ENCODE peak calls at places on chromosomes 12 and 14, in four cellular contexts. T is H9, E is left ventricle myocardium inferior, C is ovary. R is an unnamed sample.

GRCh38 chr14:74975059-74975810 is 19.8 kb upstream of the PGF start:
- DNase-seq in C (peak; percentile 85), T (peak; percentile 10), E (peak; percentile 92), R (no peak)

GRCh38 chr12:54509660-54510059 is 12.1 kb downstream of the NCKAP1L start:
- DNase-seq in E (no peak), C (no peak), T (no peak), R (no peak)

GRCh38 chr12:122471324-122472226 is 29.2 kb downstream of the ZCCHC8 start:
- DNase-seq in E (no peak), C (no peak), T (no peak), R (no peak)

GRCh38 chr14:84592770-84593169 is 937.2 kb upstream of the FLRT2 start:
- DNase-seq in C (no peak), T (no peak), E (no peak), R (no peak)

GRCh38 chr12:12890492-12890814 is 909 bp upstream of the GPRC5A start:
- DNase-seq in T (no peak), C (peak; percentile 76), E (no peak), R (peak; percentile 42)

GRCh38 chr14:44771495-44771894 is 190.3 kb downstream of the KLHL28 start:
- DNase-seq in T (no peak), E (no peak), C (no peak), R (no peak)

GRCh38 chr14:54935958-54936357 is 33.3 kb upstream of the GCH1 start:
- DNase-seq in E (no peak), C (no peak), T (no peak), R (no peak)

GRCh38 chr14:64584185-64584584 is 34.4 kb downstream of the PPP1R36 start:
- DNase-seq in C (no peak), E (no peak), T (no peak), R (no peak)

GRCh38 chr12:10574307-10574706 is 39.1 kb downstream of the MAGOHB start:
- DNase-seq in E (no peak), T (no peak), C (no peak), R (no peak)

GRCh38 chr12:118136559-118137003 is 657 bp downstream of the PEBP1 start:
- DNase-seq in C (peak; percentile 69), T (peak; percentile 42), E (peak; percentile 46), R (peak; percentile 55)

GRCh38 chr14:103629503-103630121 is 601 bp downstream of the KLC1 start:
- DNase-seq in C (peak; percentile 73), T (peak; percentile 51), E (peak; percentile 70), R (peak; percentile 51)

GRCh38 chr14:22982477-22983245 is at the start of gene AJUBA:
- DNase-seq in C (peak; percentile 94), T (peak; percentile 88), E (peak; percentile 93), R (peak; percentile 95)

GRCh38 chr12:92927436-92928116 is 1.5 kb downstream of the EEA1 start:
- DNase-seq in C (no peak), T (no peak), E (no peak), R (peak; percentile 9)

GRCh38 chr12:121399391-121400331 is at the start of gene RNF34:
- DNase-seq in E (peak; percentile 99), T (peak; percentile 100), C (peak; percentile 99), R (peak; percentile 99)

GRCh38 chr12:52598966-52599365 is 2.3 kb downstream of the KRT72 start:
- DNase-seq in E (no peak), T (peak; percentile 15), C (no peak), R (no peak)

GRCh38 chr12:22494319-22494718 is 50.0 kb downstream of the C2CD5 start:
- DNase-seq in C (no peak), E (no peak), T (no peak), R (no peak)
- H3K27me3 ChIP-seq in C (no peaks in the 10 kb centered on the region), E (no peaks in the 10 kb centered on the region), T (no peaks in the 10 kb centered on the region), R (no peaks in the 10 kb centered on the region)

DNA sequence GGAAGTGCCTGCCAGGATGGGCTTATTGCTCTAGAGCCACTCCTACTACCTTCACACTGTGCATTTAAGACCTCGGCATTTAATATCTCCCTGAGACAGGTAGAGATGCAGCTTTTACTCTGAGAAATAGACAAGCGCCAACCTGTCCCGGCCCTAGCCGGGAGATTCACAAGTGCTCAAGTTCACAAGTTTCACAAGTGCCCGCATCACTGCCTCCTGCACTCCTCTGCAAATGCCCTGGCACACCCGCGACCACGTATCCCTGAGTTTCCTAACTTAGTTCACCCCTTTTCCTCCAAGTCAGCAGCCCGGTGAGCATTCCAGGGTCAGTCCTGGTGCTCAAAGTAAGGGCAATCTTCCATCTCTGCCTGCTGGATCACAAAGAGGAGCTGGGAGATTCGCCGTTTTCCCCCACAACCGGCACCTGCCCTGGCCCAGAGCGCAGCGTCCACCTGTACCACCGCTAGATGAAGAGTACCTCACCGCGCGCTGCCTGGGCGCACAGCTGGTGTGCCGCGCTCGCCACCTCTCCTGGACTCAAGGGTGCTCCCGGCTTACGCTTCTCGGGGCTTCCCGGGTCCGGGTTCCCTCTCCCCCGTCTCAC is 5.0 kb upstream of the SLC38A4 start:
- DNase-seq in E (no peak), C (no peak), T (peak; percentile 63), R (no peak)
- H3K27me3 ChIP-seq in E (peaks cover 64% of the 10 kb centered on the region), C (no peaks in the 10 kb centered on the region), T (peaks cover 7% of the 10 kb centered on the region), R (no peaks in the 10 kb centered on the region)

GRCh38 chr12:49091836-49092085 is 2.8 kb downstream of the DHH start:
- DNase-seq in E (no peak), T (no peak), C (no peak), R (no peak)
- H3K27me3 ChIP-seq in E (peaks cover 64% of the 10 kb centered on the region), T (peaks cover 69% of the 10 kb centered on the region), C (peaks cover 3% of the 10 kb centered on the region), R (peaks cover 15% of the 10 kb centered on the region)

DNA sequence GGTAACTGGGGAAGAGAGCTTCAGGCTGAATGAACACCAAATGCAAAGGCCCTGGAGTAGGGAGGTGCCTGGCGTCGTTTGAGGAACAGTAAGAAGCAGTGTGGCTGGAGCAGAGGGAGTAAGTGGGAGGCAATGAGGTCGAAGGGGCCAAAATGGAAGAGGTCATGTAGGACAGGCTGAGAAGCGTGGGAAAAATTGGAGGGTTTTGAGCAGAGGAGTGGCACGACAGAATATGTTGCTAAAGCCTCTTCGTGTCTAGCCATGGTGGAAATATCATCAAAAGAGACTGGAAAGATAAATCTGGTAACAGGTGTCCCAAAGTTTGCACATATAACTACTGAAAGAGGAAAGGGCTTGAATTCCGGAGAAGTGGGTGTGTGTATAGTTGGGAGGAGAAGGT is 1.9 kb downstream of the TRIM9 start:
- DNase-seq in E (no peak), T (no peak), C (no peak), R (no peak)
- H3K27me3 ChIP-seq in E (peaks cover 72% of the 10 kb centered on the region), T (peaks cover 18% of the 10 kb centered on the region), C (no peaks in the 10 kb centered on the region), R (peaks cover 4% of the 10 kb centered on the region)